ENCODE peak calls at places on chromosomes 13 and 19, in seven cellular contexts. One of them, this sample, is unnamed. For H3K9me3, the result is how much of the 10 kb centered on the place peaks cover.

GRCh38 chr13:31848621-31849020 is 109.3 kb downstream of the RXFP2 start:
- DNase-seq in Panc1: no peak
- DNase-seq in breast epithelium: no peak
- DNase-seq in SJSA1: no peak
- DNase-seq in MM.1S: no peak
- DNase-seq in thyroid gland: no peak
- DNase-seq in tibial artery: no peak
- DNase-seq in this sample: no peak

GRCh38 chr13:28138012-28138755 is at the start of gene PAN3:
- DNase-seq in tibial artery: peak
- DNase-seq in MM.1S: peak
- DNase-seq in Panc1: peak
- DNase-seq in breast epithelium: peak
- DNase-seq in SJSA1: peak
- DNase-seq in thyroid gland: peak
- DNase-seq in this sample: peak

GRCh38 chr19:12665646-12666304 is 767 bp downstream of the MAN2B1 start:
- DNase-seq in thyroid gland: no peak
- DNase-seq in tibial artery: no peak
- DNase-seq in breast epithelium: no peak
- DNase-seq in Panc1: no peak
- DNase-seq in SJSA1: no peak
- DNase-seq in MM.1S: no peak
- DNase-seq in this sample: no peak

GRCh38 chr19:46926201-46927071 is 65.6 kb downstream of the ARHGAP35 start:
- DNase-seq in Panc1: no peak
- DNase-seq in MM.1S: no peak
- DNase-seq in SJSA1: no peak
- DNase-seq in thyroid gland: no peak
- DNase-seq in tibial artery: no peak
- DNase-seq in breast epithelium: no peak
- DNase-seq in this sample: no peak

GRCh38 chr19:33647146-33647545 is 25.4 kb downstream of the CHST8 start:
- DNase-seq in MM.1S: no peak
- DNase-seq in breast epithelium: no peak
- DNase-seq in thyroid gland: no peak
- DNase-seq in tibial artery: no peak
- DNase-seq in Panc1: no peak
- DNase-seq in SJSA1: no peak
- DNase-seq in this sample: peak

GRCh38 chr19:22118132-22118531 is 65.8 kb downstream of the ZNF257 start:
- DNase-seq in MM.1S: no peak
- DNase-seq in SJSA1: no peak
- DNase-seq in tibial artery: no peak
- DNase-seq in Panc1: no peak
- DNase-seq in thyroid gland: no peak
- DNase-seq in breast epithelium: no peak
- DNase-seq in this sample: no peak

GRCh38 chr19:48560095-48560530 is 8.1 kb downstream of the SULT2B1 start:
- DNase-seq in Panc1: no peak
- DNase-seq in thyroid gland: no peak
- DNase-seq in MM.1S: no peak
- DNase-seq in tibial artery: no peak
- DNase-seq in breast epithelium: no peak
- DNase-seq in SJSA1: no peak
- DNase-seq in this sample: no peak

GRCh38 chr19:49499030-49499670 is 2.9 kb downstream of the RPS11 start:
- DNase-seq in tibial artery: no peak
- DNase-seq in MM.1S: no peak
- DNase-seq in Panc1: no peak
- DNase-seq in SJSA1: no peak
- DNase-seq in thyroid gland: no peak
- DNase-seq in breast epithelium: no peak
- DNase-seq in this sample: no peak

GRCh38 chr19:45598267-45599011 is 3.6 kb downstream of the GPR4 start:
- DNase-seq in thyroid gland: no peak
- DNase-seq in tibial artery: no peak
- DNase-seq in MM.1S: no peak
- DNase-seq in breast epithelium: no peak
- DNase-seq in Panc1: no peak
- DNase-seq in SJSA1: no peak
- DNase-seq in this sample: no peak

GRCh38 chr13:22061806-22062391 is 391.0 kb downstream of the FGF9 start:
- DNase-seq in thyroid gland: no peak
- DNase-seq in Panc1: no peak
- DNase-seq in MM.1S: peak
- DNase-seq in tibial artery: no peak
- DNase-seq in breast epithelium: no peak
- DNase-seq in SJSA1: no peak
- DNase-seq in this sample: no peak

GRCh38 chr13:54637377-54637776 is 1608.8 kb downstream of the OLFM4 start:
- DNase-seq in thyroid gland: no peak
- DNase-seq in Panc1: no peak
- DNase-seq in MM.1S: no peak
- DNase-seq in SJSA1: no peak
- DNase-seq in tibial artery: no peak
- DNase-seq in breast epithelium: no peak
- DNase-seq in this sample: no peak

GRCh38 chr13:52869050-52869449 is 20.6 kb upstream of the PCDH8 start:
- DNase-seq in MM.1S: no peak
- DNase-seq in Panc1: no peak
- DNase-seq in SJSA1: no peak
- DNase-seq in thyroid gland: no peak
- DNase-seq in breast epithelium: no peak
- DNase-seq in tibial artery: no peak
- DNase-seq in this sample: no peak

GRCh38 chr19:46755077-46755852 is 9.0 kb upstream of the STRN4 start:
- DNase-seq in SJSA1: no peak
- DNase-seq in tibial artery: peak
- DNase-seq in Panc1: no peak
- DNase-seq in thyroid gland: no peak
- DNase-seq in MM.1S: no peak
- DNase-seq in breast epithelium: no peak
- DNase-seq in this sample: no peak

GRCh38 chr13:36795463-36795862 is 23.6 kb upstream of the RFXAP start:
- DNase-seq in thyroid gland: no peak
- DNase-seq in Panc1: no peak
- DNase-seq in tibial artery: no peak
- DNase-seq in SJSA1: no peak
- DNase-seq in breast epithelium: no peak
- DNase-seq in MM.1S: no peak
- DNase-seq in this sample: no peak

GRCh38 chr19:33905937-33906577 is 109.4 kb downstream of the KCTD15 start:
- DNase-seq in Panc1: no peak
- DNase-seq in thyroid gland: peak
- DNase-seq in SJSA1: no peak
- DNase-seq in breast epithelium: peak
- DNase-seq in tibial artery: peak
- DNase-seq in MM.1S: no peak
- DNase-seq in this sample: peak

DNA sequence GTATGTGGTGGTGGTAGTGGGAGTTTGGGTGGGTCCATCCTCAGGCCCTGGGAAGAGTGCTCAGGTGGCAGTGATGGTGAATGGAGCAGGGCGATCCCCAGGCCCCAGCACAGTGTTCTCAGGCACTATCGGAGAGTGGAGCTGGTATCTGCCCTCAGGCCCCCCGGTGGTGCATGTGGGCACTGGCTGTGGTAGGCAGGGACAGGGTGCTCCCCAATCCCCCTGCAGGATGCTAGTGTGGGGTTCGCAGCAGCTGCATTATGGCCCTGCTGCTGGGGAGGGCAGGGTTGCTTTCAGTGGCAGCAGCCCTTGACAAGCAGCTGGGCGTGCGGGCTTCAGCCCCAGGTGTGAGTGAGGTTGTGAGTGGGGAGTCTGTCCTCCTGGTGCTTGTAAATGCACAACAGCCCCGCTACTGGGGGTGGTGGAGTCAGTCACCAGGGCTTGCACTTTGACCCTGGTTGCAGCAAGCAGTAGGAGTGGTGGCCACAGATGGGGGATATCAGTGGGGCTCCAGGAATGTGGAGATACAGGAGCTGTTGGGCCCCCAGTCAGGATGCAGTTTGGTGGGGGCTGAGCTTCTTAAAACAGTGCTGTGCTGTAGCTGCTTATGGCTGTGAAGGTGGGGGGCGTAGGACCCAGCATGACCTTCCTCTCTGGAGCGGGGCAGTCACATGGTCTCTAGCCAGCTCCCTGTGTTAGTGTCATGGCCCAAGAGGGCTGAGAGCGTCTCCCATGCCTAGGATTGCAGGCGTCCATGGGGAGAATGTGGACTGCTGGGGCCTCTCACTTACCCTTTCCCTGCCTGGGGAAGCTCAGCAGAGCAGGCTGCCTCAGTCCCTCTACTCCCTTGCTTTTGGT is 38.7 kb upstream of the ARHGEF7 start:
- DNase-seq in thyroid gland: no peak
- DNase-seq in SJSA1: no peak
- DNase-seq in tibial artery: no peak
- DNase-seq in breast epithelium: no peak
- DNase-seq in Panc1: no peak
- DNase-seq in MM.1S: no peak
- DNase-seq in this sample: no peak
- H3K9me3 ChIP-seq in thyroid gland: under half
- H3K9me3 ChIP-seq in SJSA1: under half
- H3K9me3 ChIP-seq in tibial artery: under half
- H3K9me3 ChIP-seq in breast epithelium: under half
- H3K9me3 ChIP-seq in Panc1: under half
- H3K9me3 ChIP-seq in MM.1S: under half
- H3K9me3 ChIP-seq in this sample: under half

GRCh38 chr13:25945596-25945995 is 106.2 kb downstream of the SHISA2 start:
- DNase-seq in MM.1S: no peak
- DNase-seq in SJSA1: no peak
- DNase-seq in tibial artery: no peak
- DNase-seq in thyroid gland: peak
- DNase-seq in breast epithelium: no peak
- DNase-seq in Panc1: no peak
- DNase-seq in this sample: no peak

GRCh38 chr13:25948910-25949309 is 102.9 kb downstream of the SHISA2 start:
- DNase-seq in SJSA1: no peak
- DNase-seq in MM.1S: no peak
- DNase-seq in breast epithelium: no peak
- DNase-seq in tibial artery: no peak
- DNase-seq in Panc1: no peak
- DNase-seq in thyroid gland: no peak
- DNase-seq in this sample: no peak

GRCh38 chr13:25939961-25940687 is 111.7 kb downstream of the SHISA2 start:
- DNase-seq in tibial artery: no peak
- DNase-seq in SJSA1: no peak
- DNase-seq in thyroid gland: no peak
- DNase-seq in breast epithelium: no peak
- DNase-seq in Panc1: no peak
- DNase-seq in MM.1S: no peak
- DNase-seq in this sample: no peak

GRCh38 chr13:25943081-25943480 is 108.7 kb downstream of the SHISA2 start:
- DNase-seq in Panc1: no peak
- DNase-seq in SJSA1: no peak
- DNase-seq in MM.1S: no peak
- DNase-seq in breast epithelium: no peak
- DNase-seq in thyroid gland: no peak
- DNase-seq in tibial artery: no peak
- DNase-seq in this sample: no peak

GRCh38 chr13:25943666-25944065 is 108.2 kb downstream of the SHISA2 start:
- DNase-seq in Panc1: no peak
- DNase-seq in thyroid gland: no peak
- DNase-seq in MM.1S: no peak
- DNase-seq in breast epithelium: no peak
- DNase-seq in tibial artery: no peak
- DNase-seq in SJSA1: no peak
- DNase-seq in this sample: no peak
- H3K9me3 ChIP-seq in Panc1: under half
- H3K9me3 ChIP-seq in thyroid gland: under half
- H3K9me3 ChIP-seq in MM.1S: under half
- H3K9me3 ChIP-seq in breast epithelium: under half
- H3K9me3 ChIP-seq in tibial artery: under half
- H3K9me3 ChIP-seq in SJSA1: under half
- H3K9me3 ChIP-seq in this sample: under half

DNA sequence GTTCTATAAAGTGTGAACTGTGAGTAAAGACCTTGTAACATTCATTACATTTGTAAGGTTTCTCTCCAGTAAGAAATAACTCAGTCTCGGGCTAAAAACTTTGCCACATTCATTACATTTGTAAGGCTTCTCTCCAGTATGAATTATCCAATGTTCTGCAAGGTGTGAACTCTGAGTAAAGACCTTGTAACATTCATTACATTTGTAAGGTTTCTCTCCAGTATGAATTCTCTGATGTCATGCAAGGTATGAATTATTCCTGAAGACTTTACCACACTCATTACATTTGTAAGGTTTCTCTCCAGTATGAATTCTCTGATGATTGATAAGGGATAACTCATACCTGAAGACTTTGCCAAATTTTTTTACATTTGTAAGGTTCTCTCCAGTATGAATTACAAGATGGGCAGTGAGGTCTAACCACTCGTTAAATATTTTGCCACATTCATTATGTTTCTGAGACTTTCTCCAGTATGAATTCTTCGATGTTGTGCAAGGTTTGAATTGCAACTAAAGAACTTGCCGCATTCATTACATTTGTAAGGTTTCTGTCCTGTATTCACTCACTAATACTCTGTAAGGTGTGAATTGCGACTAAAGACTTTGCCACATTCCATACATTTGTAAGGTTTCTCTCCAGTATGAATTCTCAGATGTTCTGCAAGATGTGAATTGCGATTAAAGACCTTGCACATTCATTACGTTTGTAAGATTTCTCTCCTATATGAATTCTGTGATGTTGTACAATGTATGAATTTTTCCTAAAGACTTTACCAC is 21.2 kb downstream of the ZNF578 start:
- DNase-seq in breast epithelium: no peak
- DNase-seq in SJSA1: no peak
- DNase-seq in tibial artery: no peak
- DNase-seq in thyroid gland: no peak
- DNase-seq in MM.1S: no peak
- DNase-seq in Panc1: no peak
- DNase-seq in this sample: no peak
- H3K9me3 ChIP-seq in breast epithelium: half or more
- H3K9me3 ChIP-seq in SJSA1: under half
- H3K9me3 ChIP-seq in tibial artery: under half
- H3K9me3 ChIP-seq in thyroid gland: under half
- H3K9me3 ChIP-seq in MM.1S: under half
- H3K9me3 ChIP-seq in Panc1: under half
- H3K9me3 ChIP-seq in this sample: half or more

GRCh38 chr19:58037927-58038687 is 4.3 kb downstream of the ZSCAN1 start:
- DNase-seq in MM.1S: no peak
- DNase-seq in Panc1: no peak
- DNase-seq in SJSA1: no peak
- DNase-seq in thyroid gland: peak
- DNase-seq in tibial artery: no peak
- DNase-seq in breast epithelium: no peak
- DNase-seq in this sample: no peak

GRCh38 chr19:58040751-58041525 is 7.1 kb downstream of the ZSCAN1 start:
- DNase-seq in breast epithelium: no peak
- DNase-seq in tibial artery: no peak
- DNase-seq in SJSA1: no peak
- DNase-seq in Panc1: no peak
- DNase-seq in thyroid gland: no peak
- DNase-seq in MM.1S: no peak
- DNase-seq in this sample: no peak

GRCh38 chr19:58035863-58036262 is 2.0 kb downstream of the ZSCAN1 start:
- DNase-seq in Panc1: no peak
- DNase-seq in tibial artery: no peak
- DNase-seq in SJSA1: no peak
- DNase-seq in breast epithelium: no peak
- DNase-seq in MM.1S: no peak
- DNase-seq in thyroid gland: no peak
- DNase-seq in this sample: no peak

GRCh38 chr19:58042709-58043340 is 9.0 kb downstream of the ZSCAN1 start:
- DNase-seq in SJSA1: no peak
- DNase-seq in thyroid gland: peak
- DNase-seq in Panc1: no peak
- DNase-seq in breast epithelium: no peak
- DNase-seq in MM.1S: no peak
- DNase-seq in tibial artery: no peak
- DNase-seq in this sample: no peak

GRCh38 chr19:58038688-58039204 is 4.9 kb downstream of the ZSCAN1 start:
- DNase-seq in tibial artery: no peak
- DNase-seq in breast epithelium: no peak
- DNase-seq in Panc1: no peak
- DNase-seq in MM.1S: no peak
- DNase-seq in SJSA1: no peak
- DNase-seq in thyroid gland: no peak
- DNase-seq in this sample: no peak
- H3K9me3 ChIP-seq in tibial artery: under half
- H3K9me3 ChIP-seq in breast epithelium: under half
- H3K9me3 ChIP-seq in Panc1: under half
- H3K9me3 ChIP-seq in MM.1S: under half
- H3K9me3 ChIP-seq in SJSA1: under half
- H3K9me3 ChIP-seq in thyroid gland: under half
- H3K9me3 ChIP-seq in this sample: half or more

This sample was measured in stomach.